ENCODE peak calls at places on chromosomes 11 and 22, in ten cellular contexts. U is brain microvascular endothelial cell, V is lower lobe of right lung, D is NB4, O is HCT116, F is endodermal cell, N is HFFc6, K is nephron progenitor cell, Y is A549, L is GM10248. T is an unnamed sample.

GRCh38 chr11:102254047-102254446 is 63.2 kb upstream of the BIRC3 start:
- DNase-seq in Y (peak; percentile 36), L (no peak), O (peak; percentile 46), V (no peak), U (no peak), F (peak; percentile 63), K (no peak), D (peak; percentile 38), N (no peak), T (no peak)

GRCh38 chr22:39478461-39478860 is 21.6 kb downstream of the MGAT3 start:
- DNase-seq in K (peak; percentile 73), U (no peak), Y (no peak), L (no peak), F (peak; percentile 92), N (no peak), O (no peak), D (peak; percentile 42), V (no peak), T (no peak)

GRCh38 chr11:16350125-16350524 is 6.2 kb downstream of the SOX6 start:
- DNase-seq in N (no peak), O (no peak), L (no peak), U (no peak), F (no peak), D (no peak), K (no peak), V (no peak), Y (no peak), T (no peak)

GRCh38 chr11:19163627-19164026 is 38.2 kb downstream of the CSRP3 start:
- DNase-seq in F (no peak), V (no peak), N (no peak), O (no peak), Y (no peak), K (no peak), U (no peak), L (no peak), D (no peak), T (no peak)

GRCh38 chr11:78957481-78958245 is 383.0 kb upstream of the NARS2 start:
- DNase-seq in D (no peak), L (no peak), Y (no peak), V (no peak), F (no peak), U (no peak), N (peak; percentile 45), K (no peak), O (no peak), T (no peak)

GRCh38 chr22:38398609-38399401 is 56.2 kb downstream of the KCNJ4 start:
- DNase-seq in V (peak; percentile 87), O (no peak), F (peak; percentile 97), L (peak; percentile 85), U (peak; percentile 58), D (peak; percentile 86), K (peak; percentile 94), Y (peak; percentile 78), N (peak; percentile 37), T (peak; percentile 90)

GRCh38 chr11:63663809-63664208 is 7.4 kb downstream of the ATL3 start:
- DNase-seq in L (no peak), F (peak; percentile 8), V (no peak), O (no peak), U (peak; percentile 73), D (no peak), Y (peak; percentile 38), N (peak; percentile 76), K (no peak), T (no peak)

GRCh38 chr22:29205598-29206371 is at the start of gene EMID1:
- DNase-seq in O (no peak), F (peak; percentile 85), L (peak; percentile 67), K (peak; percentile 75), U (no peak), D (peak; percentile 69), N (no peak), Y (peak; percentile 13), V (peak; percentile 59), T (peak; percentile 87)

GRCh38 chr11:62669420-62670161 is 1.9 kb upstream of the UQCC3 start:
- DNase-seq in F (peak; percentile 55), V (no peak), U (no peak), L (no peak), O (no peak), Y (peak; percentile 56), N (no peak), D (peak; percentile 33), K (no peak), T (no peak)

GRCh38 chr11:70572974-70573260 is 174.6 kb downstream of the CTTN start:
- DNase-seq in K (no peak), N (no peak), O (no peak), L (no peak), Y (no peak), V (peak; percentile 14), D (no peak), U (no peak), F (peak; percentile 24), T (no peak)

GRCh38 chr11:70569173-70569890 is 171.0 kb downstream of the CTTN start:
- DNase-seq in K (no peak), D (no peak), F (peak; percentile 50), V (peak; percentile 44), O (no peak), U (no peak), L (no peak), Y (no peak), N (no peak), T (no peak)

GRCh38 chr11:70569996-70570692 is 171.8 kb downstream of the CTTN start:
- DNase-seq in U (no peak), K (no peak), O (no peak), Y (no peak), V (peak; percentile 37), N (no peak), L (no peak), D (no peak), F (peak; percentile 34), T (no peak)

GRCh38 chr11:70568504-70569172 is 170.3 kb downstream of the CTTN start:
- DNase-seq in D (no peak), Y (no peak), F (peak; percentile 93), K (peak; percentile 66), N (peak; percentile 13), V (peak; percentile 57), O (no peak), L (no peak), U (peak; percentile 23), T (no peak)

DNA sequence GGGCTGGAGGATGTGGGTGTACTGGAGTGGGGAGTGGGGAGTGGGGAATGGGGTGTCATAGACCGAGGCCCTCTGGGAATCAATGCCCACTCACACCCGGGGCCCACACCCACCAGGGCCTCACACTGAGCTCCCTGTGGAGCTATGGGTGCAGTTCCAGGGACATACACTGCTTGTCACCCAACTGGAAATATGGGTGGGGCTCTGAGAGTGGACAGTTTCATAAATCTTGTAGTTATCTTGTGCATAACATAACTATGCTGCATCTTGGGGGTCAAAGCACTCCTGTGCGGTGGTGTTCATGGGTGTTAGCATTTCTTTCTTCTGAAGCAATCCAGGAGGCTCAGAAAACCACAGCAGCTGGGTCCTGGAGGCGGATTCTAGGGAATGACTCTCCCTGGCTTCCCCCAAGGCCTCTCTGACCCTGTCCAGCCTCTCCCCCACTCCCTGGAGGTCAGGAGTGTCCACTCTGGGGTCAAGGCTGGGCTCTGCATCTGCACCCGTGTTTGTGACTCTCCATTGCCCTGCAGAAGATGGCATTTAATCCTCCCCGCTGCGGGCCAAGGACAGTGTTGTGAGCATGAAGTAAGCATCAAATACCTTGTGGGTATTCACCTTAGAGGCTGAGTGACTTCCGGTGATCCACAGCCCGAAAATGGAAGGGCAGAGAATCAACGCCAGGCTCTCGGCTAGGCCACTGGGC is 172.5 kb downstream of the CTTN start:
- DNase-seq in F (peak; percentile 25), K (no peak), N (no peak), O (no peak), L (no peak), U (no peak), V (peak; percentile 10), Y (no peak), D (no peak), T (no peak)
- TF ChIP-seq CTCF in F (no peak), K (no peak), N (no peak), O (no peak), L (no peak), U (no peak), V (no peak), Y (no peak), D (no peak), T (no peak)

GRCh38 chr11:73270089-73270854 is 1.9 kb upstream of the P2RY6 start:
- DNase-seq in Y (no peak), V (no peak), F (peak; percentile 69), O (no peak), K (peak; percentile 1), U (no peak), L (peak; percentile 57), D (peak; percentile 73), N (no peak), T (no peak)
- TF ChIP-seq CTCF in Y (no peak), V (no peak), F (no peak), O (no peak), K (no peak), U (no peak), L (no peak), D (no peak), N (no peak), T (no peak)

DNA sequence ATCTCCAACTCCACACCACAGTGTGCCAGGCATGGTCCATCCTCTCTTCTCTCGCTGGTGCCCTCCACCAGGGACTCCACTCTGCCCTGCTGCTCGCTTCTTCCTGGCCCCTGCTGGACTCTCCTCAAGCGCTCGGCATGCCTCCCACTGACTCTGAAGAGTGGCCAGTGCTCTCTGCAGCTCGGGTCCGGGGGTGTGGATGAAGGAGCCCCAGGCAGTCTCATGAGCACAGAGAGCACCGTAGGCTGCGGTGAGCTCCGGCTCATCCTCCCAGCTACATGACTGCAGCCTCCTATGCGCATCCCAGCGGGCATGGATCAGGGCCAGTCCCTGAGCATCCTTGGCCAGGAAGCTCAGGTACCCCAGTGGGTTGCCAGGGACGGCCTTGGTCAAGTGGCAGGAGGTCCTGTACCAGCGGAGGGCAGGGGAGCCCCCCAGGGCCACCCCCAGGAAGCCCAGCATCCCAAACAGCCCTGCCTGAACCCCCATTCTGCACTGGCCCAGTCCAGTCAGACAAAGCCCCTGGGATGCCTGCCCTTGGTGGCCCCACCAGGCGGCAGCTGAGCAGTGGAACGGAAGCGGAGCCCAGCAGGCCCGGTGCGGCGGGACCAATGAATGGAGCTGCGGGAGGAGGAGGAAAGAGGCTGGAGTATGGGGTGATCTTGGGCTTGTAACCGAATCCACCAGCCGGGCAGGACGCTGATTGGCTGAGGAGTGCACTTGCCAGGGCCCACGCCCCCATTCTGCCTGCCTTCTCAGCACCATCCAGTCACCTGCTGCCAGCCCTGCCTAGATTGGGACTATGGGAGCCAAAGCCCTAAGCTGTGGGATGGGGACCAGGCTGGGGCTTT is at the start of gene PLA2G3:
- DNase-seq in Y (no peak), U (peak; percentile 51), N (no peak), K (peak; percentile 86), D (no peak), O (no peak), L (no peak), V (peak; percentile 91), F (peak; percentile 99), T (no peak)
- TF ChIP-seq CTCF in Y (no peak), U (peak; percentile 45), N (no peak), K (peak; percentile 42), D (no peak), O (no peak), L (no peak), V (no peak), F (peak; percentile 70), T (no peak)

DNA sequence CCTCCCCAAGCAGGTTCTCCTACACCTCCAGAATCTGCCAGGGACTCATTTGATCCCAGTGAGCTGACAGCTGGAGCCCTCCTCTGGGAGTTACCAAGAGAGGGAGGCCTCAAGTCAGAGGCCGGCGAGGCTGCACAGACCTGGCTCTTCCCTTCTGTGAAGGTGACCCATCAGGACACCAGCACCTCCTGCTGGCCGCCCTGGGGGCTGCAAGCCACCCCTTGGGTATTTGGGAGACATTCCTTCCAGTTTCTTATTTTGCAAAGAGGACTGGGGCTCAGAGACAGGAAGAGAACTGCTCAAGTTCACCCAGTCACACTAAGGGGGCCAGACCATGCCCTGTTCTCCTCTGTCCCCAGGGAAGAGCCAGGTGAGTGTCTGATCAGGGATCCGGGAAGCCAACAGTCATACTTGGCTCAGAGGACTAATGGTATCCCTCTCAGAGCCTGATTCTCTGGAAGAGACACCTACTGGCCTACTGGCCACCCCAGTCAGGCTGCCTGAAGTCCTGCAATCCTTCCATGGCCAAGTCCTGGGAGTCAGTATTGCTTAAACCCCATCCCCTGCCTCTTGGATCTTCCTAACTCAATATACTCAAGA is 40.5 kb upstream of the RIC3 start:
- DNase-seq in O (no peak), L (peak; percentile 60), U (no peak), F (peak; percentile 92), Y (no peak), K (no peak), N (no peak), D (peak; percentile 35), V (no peak), T (no peak)
- TF ChIP-seq CTCF in O (no peak), L (peak; percentile 44), U (peak; percentile 56), F (peak; percentile 88), Y (peak; percentile 25), K (no peak), N (peak; percentile 65), D (peak; percentile 63), V (peak; percentile 43), T (peak; percentile 76)

T was measured in GM13977.